ENCODE peak calls at places on chromosomes 2 and 18, in six cellular contexts. K is neuronal stem cell, T is H1, C is H9, L is IMR-90, X is mesenchymal stem cell. U is an unnamed sample. For H3K4me1, the result is how much of the 10 kb centered on the place peaks cover.

GRCh38 chr2:120684691-120685402 is 50.8 kb upstream of the GLI2 start:
- DNase-seq in C (no peak), T (no peak), L (peak), X (no peak), K (no peak), U (no peak)

GRCh38 chr2:29009711-29010677 is 28.9 kb downstream of the TOGARAM2 start:
- DNase-seq in T (no peak), C (no peak), K (no peak), L (no peak), X (no peak), U (no peak)

GRCh38 chr2:180781276-180781675 is 199.1 kb upstream of the UBE2E3 start:
- DNase-seq in X (no peak), C (no peak), L (no peak), K (no peak), T (no peak), U (no peak)

GRCh38 chr2:172734711-172735645 is 667 bp upstream of the RAPGEF4 start:
- DNase-seq in X (no peak), T (no peak), L (no peak), C (no peak), K (no peak), U (peak)

GRCh38 chr2:11140492-11140891 is 14.8 kb upstream of the SLC66A3 start:
- DNase-seq in X (no peak), T (no peak), C (no peak), K (no peak), L (peak), U (no peak)

GRCh38 chr18:41955688-41956087 is 654 bp downstream of the PIK3C3 start:
- DNase-seq in K (no peak), L (no peak), X (no peak), C (no peak), T (no peak), U (peak)

GRCh38 chr18:3411854-3412268 is 38.1 kb upstream of the TGIF1 start:
- DNase-seq in X (no peak), T (no peak), C (peak), K (no peak), L (no peak), U (peak)

GRCh38 chr2:217223222-217223930 is 363.5 kb upstream of the TNP1 start:
- DNase-seq in K (no peak), L (peak), C (no peak), T (no peak), X (peak), U (no peak)

GRCh38 chr18:61360440-61361383 is 27.5 kb downstream of the CDH20 start:
- DNase-seq in K (no peak), C (no peak), X (no peak), L (no peak), T (no peak), U (no peak)

GRCh38 chr2:96763511-96764252 is 3.0 kb downstream of the CNNM4 start:
- DNase-seq in L (no peak), C (peak), X (peak), K (no peak), T (peak), U (peak)

GRCh38 chr2:26757873-26758789 is 6.0 kb upstream of the SLC35F6 start:
- DNase-seq in K (no peak), T (no peak), C (peak), X (peak), L (peak), U (peak)

GRCh38 chr2:204681412-204681811 is 136.1 kb downstream of the PARD3B start:
- DNase-seq in T (no peak), X (peak), C (no peak), K (no peak), L (peak), U (no peak)

GRCh38 chr2:218585541-218585940 is 16.9 kb downstream of the CNOT9 start:
- DNase-seq in C (no peak), T (no peak), K (no peak), X (no peak), L (no peak), U (no peak)

GRCh38 chr18:7645756-7646155 is 78.6 kb downstream of the PTPRM start:
- DNase-seq in L (no peak), K (no peak), C (no peak), T (no peak), X (no peak), U (no peak)

GRCh38 chr2:72035518-72036172 is 112.0 kb downstream of the CYP26B1 start:
- DNase-seq in T (no peak), C (peak), X (no peak), K (no peak), L (peak), U (no peak)

GRCh38 chr2:47019532-47019931 is 103.9 kb upstream of the MCFD2 start:
- DNase-seq in C (no peak), K (no peak), T (no peak), L (no peak), X (no peak), U (no peak)

GRCh38 chr2:127676906-127677305 is 1.6 kb upstream of the LIMS2 start:
- DNase-seq in K (no peak), L (no peak), X (no peak), T (no peak), C (no peak), U (no peak)

GRCh38 chr2:34261701-34262100 is 662.6 kb upstream of the FAM98A start:
- DNase-seq in X (no peak), L (no peak), K (no peak), T (no peak), C (no peak), U (peak)

GRCh38 chr2:216665240-216665639 is 30.1 kb downstream of the IGFBP5 start:
- DNase-seq in T (no peak), X (no peak), L (no peak), C (peak), K (no peak), U (peak)

GRCh38 chr2:26913599-26914285 is 56.7 kb upstream of the MAPRE3 start:
- DNase-seq in K (no peak), L (peak), C (no peak), X (peak), T (no peak), U (peak)

GRCh38 chr18:68241881-68242280 is 473.0 kb downstream of the TMX3 start:
- DNase-seq in X (no peak), L (no peak), C (no peak), T (no peak), K (no peak), U (no peak)

GRCh38 chr2:232592687-232593407 is 40.6 kb upstream of the EFHD1 start:
- DNase-seq in L (peak), T (no peak), X (peak), K (no peak), C (no peak), U (peak)

GRCh38 chr2:238915196-238915595 is 67.3 kb downstream of the TWIST2 start:
- DNase-seq in X (no peak), L (no peak), K (no peak), T (no peak), C (no peak), U (no peak)

GRCh38 chr2:71749671-71750101 is 296.3 kb downstream of the DYSF start:
- DNase-seq in T (no peak), X (peak), L (peak), C (no peak), K (no peak), U (no peak)

GRCh38 chr2:36729067-36729466 is 32.6 kb downstream of the VIT start:
- DNase-seq in L (peak), X (no peak), T (no peak), C (no peak), K (no peak), U (no peak)

GRCh38 chr2:45709137-45709536 is 57.7 kb downstream of the PRKCE start:
- DNase-seq in K (no peak), X (no peak), C (no peak), T (no peak), L (no peak), U (no peak)

GRCh38 chr2:9765611-9766531 is 77.4 kb upstream of the TAF1B start:
- DNase-seq in T (no peak), K (no peak), X (no peak), C (peak), L (no peak), U (peak)

GRCh38 chr2:192887296-192887695 is 692.6 kb upstream of the TMEFF2 start:
- DNase-seq in X (no peak), K (no peak), L (no peak), C (no peak), T (no peak), U (no peak)

GRCh38 chr2:231604101-231604684 is 11.5 kb downstream of the TEX44 start:
- DNase-seq in X (no peak), T (peak), C (no peak), L (no peak), K (no peak), U (no peak)

GRCh38 chr2:98453531-98453930 is 8.9 kb downstream of the INPP4A start:
- DNase-seq in L (no peak), X (no peak), C (no peak), K (no peak), T (peak), U (no peak)

GRCh38 chr2:180872256-180872655 is 108.1 kb upstream of the UBE2E3 start:
- DNase-seq in K (no peak), X (peak), L (peak), C (no peak), T (no peak), U (no peak)

GRCh38 chr2:176178807-176179271 is 9.6 kb upstream of the HOXD1 start:
- DNase-seq in X (no peak), L (no peak), T (no peak), C (no peak), K (no peak), U (no peak)

GRCh38 chr18:72704202-72704601 is 160.1 kb upstream of the CBLN2 start:
- DNase-seq in C (no peak), K (no peak), L (no peak), T (no peak), X (no peak), U (no peak)

GRCh38 chr2:173326806-173327205 is 27.9 kb upstream of the CDCA7 start:
- DNase-seq in K (no peak), X (peak), T (no peak), C (no peak), L (peak), U (no peak)

GRCh38 chr2:149573760-149574159 is 13.8 kb downstream of the MMADHC start:
- DNase-seq in K (no peak), L (peak), X (no peak), C (no peak), T (no peak), U (no peak)

GRCh38 chr18:12295389-12296086 is 12.5 kb upstream of the TUBB6 start:
- DNase-seq in K (no peak), X (peak), L (peak), T (no peak), C (no peak), U (no peak)

GRCh38 chr2:233381013-233381995 is 27.0 kb downstream of the DGKD start:
- DNase-seq in X (peak), C (no peak), T (no peak), K (no peak), L (no peak), U (no peak)

GRCh38 chr2:60995376-60995775 is 22.1 kb upstream of the PEX13 start:
- DNase-seq in T (no peak), C (no peak), L (no peak), X (no peak), K (no peak), U (no peak)
- H2BK15ac ChIP-seq in T (no peak), C (no peak), L (no peak), X (no peak), K (no peak), U (no peak)

DNA sequence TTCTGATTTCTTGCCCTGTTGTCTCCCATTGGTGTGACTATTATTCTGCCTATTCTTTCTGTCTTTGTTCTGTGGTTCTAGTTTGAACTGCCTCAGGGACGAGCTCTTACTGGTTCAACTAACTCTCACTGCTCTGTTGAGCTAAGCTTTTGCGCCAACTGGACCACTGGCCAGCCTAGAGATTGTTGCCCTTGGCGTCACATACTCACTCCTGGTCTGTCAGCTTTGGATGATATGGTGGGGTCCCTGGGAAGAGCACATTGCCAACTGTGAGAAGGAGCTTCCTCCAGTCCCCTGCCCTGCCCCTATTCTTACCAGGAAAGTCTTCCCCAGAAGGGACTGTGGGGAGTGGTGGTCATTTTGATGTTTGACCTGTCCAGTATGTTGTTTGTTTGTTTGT is 6.0 kb downstream of the MTHFD2 start:
- DNase-seq in L (no peak), X (no peak), K (no peak), C (no peak), T (no peak), U (no peak)
- H3K4me1 ChIP-seq in L (under half), X (under half), K (under half), C (under half), T (under half), U (under half)

GRCh38 chr2:101688266-101688665 is 9.2 kb upstream of the MAP4K4 start:
- DNase-seq in L (peak), T (no peak), X (no peak), C (no peak), K (no peak), U (no peak)
- H2BK15ac ChIP-seq in L (no peak), T (no peak), X (no peak), C (no peak), K (no peak), U (no peak)

GRCh38 chr2:65380243-65380642 is 52.2 kb downstream of the SPRED2 start:
- DNase-seq in C (no peak), T (no peak), K (no peak), L (no peak), X (peak), U (no peak)

GRCh38 chr2:65383571-65384488 is 48.6 kb downstream of the SPRED2 start:
- DNase-seq in L (peak), T (no peak), X (peak), C (no peak), K (no peak), U (no peak)

GRCh38 chr2:65382776-65383357 is 49.5 kb downstream of the SPRED2 start:
- DNase-seq in X (peak), K (no peak), T (no peak), L (peak), C (peak), U (no peak)

GRCh38 chr2:65381607-65382032 is 50.8 kb downstream of the SPRED2 start:
- DNase-seq in T (no peak), C (no peak), K (no peak), L (no peak), X (peak), U (no peak)

GRCh38 chr2:65382323-65382722 is 50.1 kb downstream of the SPRED2 start:
- DNase-seq in X (peak), C (no peak), T (no peak), K (no peak), L (no peak), U (no peak)
- H3K4me1 ChIP-seq in X (under half), C (under half), T (under half), K (under half), L (under half), U (under half)

GRCh38 chr2:207157727-207158126 is 8.0 kb downstream of the KLF7 start:
- DNase-seq in X (no peak), L (no peak), C (no peak), K (no peak), T (no peak), U (no peak)

GRCh38 chr2:207155516-207155915 is 10.2 kb downstream of the KLF7 start:
- DNase-seq in C (no peak), T (no peak), X (no peak), L (no peak), K (no peak), U (no peak)

GRCh38 chr2:207157162-207157481 is 8.6 kb downstream of the KLF7 start:
- DNase-seq in C (no peak), X (no peak), K (no peak), L (no peak), T (no peak), U (no peak)

GRCh38 chr2:207156045-207156444 is 9.7 kb downstream of the KLF7 start:
- DNase-seq in T (no peak), X (no peak), L (no peak), K (no peak), C (no peak), U (no peak)

DNA sequence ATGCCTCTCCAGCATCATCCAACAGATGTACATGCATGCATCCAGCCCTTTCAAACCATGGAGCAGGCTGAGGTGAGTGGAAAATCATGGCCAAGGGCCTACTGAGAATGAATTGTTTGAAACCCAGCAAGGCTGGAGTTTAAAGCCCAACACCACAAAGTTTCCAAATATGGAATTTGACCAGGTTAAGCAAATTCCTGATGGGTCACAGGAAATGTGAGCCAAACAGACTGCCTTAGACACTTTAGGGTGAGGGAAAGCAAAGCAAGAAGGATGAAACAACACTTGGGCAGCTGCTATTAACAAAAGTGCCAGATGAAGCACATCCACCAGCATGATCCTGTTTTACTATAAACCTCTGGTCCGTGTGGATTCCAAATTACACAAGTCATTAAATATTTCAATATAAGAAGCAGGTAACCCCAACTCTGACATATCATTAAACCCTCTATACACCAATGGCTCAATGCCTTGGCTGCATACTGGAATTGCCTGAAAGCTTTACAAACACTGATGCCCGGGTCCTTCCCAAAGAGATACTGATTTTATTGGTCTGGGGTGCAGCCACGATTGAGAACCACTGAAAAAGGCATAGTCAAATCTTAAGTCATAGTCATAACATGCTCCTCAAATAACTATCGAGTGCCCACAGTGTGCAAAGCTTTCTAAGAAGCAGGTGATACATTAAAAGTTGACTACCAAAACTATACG is 9.1 kb downstream of the KLF7 start:
- DNase-seq in X (no peak), C (no peak), L (no peak), T (no peak), K (no peak), U (no peak)
- H2BK15ac ChIP-seq in X (no peak), C (no peak), L (no peak), T (no peak), K (no peak), U (no peak)

GRCh38 chr18:74517236-74517630 is 17.1 kb upstream of the CNDP1 start:
- DNase-seq in C (no peak), X (no peak), K (no peak), L (no peak), T (no peak), U (no peak)

GRCh38 chr18:74521068-74521725 is 13.1 kb upstream of the CNDP1 start:
- DNase-seq in L (no peak), X (no peak), C (peak), K (no peak), T (no peak), U (no peak)

GRCh38 chr18:74520096-74520833 is 14.0 kb upstream of the CNDP1 start:
- DNase-seq in K (no peak), X (no peak), C (peak), L (no peak), T (no peak), U (no peak)

GRCh38 chr18:74518456-74519315 is 15.6 kb upstream of the CNDP1 start:
- DNase-seq in X (no peak), C (peak), L (no peak), K (no peak), T (no peak), U (no peak)

GRCh38 chr18:74519320-74520095 is 14.8 kb upstream of the CNDP1 start:
- DNase-seq in K (no peak), X (no peak), C (peak), L (no peak), T (no peak), U (no peak)
- H3K4me1 ChIP-seq in K (under half), X (under half), C (under half), L (under half), T (under half), U (under half)

GRCh38 chr2:108893277-108893676 is 95.7 kb downstream of the EDAR start:
- DNase-seq in T (no peak), L (no peak), K (no peak), C (no peak), X (no peak), U (no peak)
- H2BK15ac ChIP-seq in T (no peak), L (no peak), K (no peak), C (no peak), X (no peak), U (no peak)

GRCh38 chr18:25235648-25236047 is 116.3 kb downstream of the ZNF521 start:
- DNase-seq in C (no peak), L (no peak), K (no peak), X (no peak), T (no peak), U (no peak)

GRCh38 chr18:25233582-25234362 is 118.2 kb downstream of the ZNF521 start:
- DNase-seq in T (no peak), X (peak), L (peak), C (no peak), K (no peak), U (peak)

GRCh38 chr18:25236736-25237135 is 115.2 kb downstream of the ZNF521 start:
- DNase-seq in T (no peak), L (no peak), X (no peak), K (no peak), C (no peak), U (no peak)

GRCh38 chr18:25234363-25234639 is 117.7 kb downstream of the ZNF521 start:
- DNase-seq in L (no peak), T (no peak), K (no peak), C (no peak), X (no peak), U (no peak)

GRCh38 chr18:25234740-25235345 is 117.1 kb downstream of the ZNF521 start:
- DNase-seq in T (no peak), K (no peak), C (no peak), L (no peak), X (no peak), U (no peak)
- H3K4me1 ChIP-seq in T (under half), K (under half), C (under half), L (under half), X (under half), U (under half)

GRCh38 chr18:21762181-21762772 is 21.7 kb downstream of the MIB1 start:
- DNase-seq in C (no peak), X (no peak), K (no peak), T (no peak), L (no peak), U (no peak)

GRCh38 chr18:21760321-21760720 is 19.7 kb downstream of the MIB1 start:
- DNase-seq in C (no peak), L (peak), T (no peak), K (no peak), X (peak), U (no peak)

GRCh38 chr18:21761471-21762115 is 21.0 kb downstream of the MIB1 start:
- DNase-seq in X (no peak), L (no peak), T (no peak), C (no peak), K (no peak), U (no peak)

GRCh38 chr18:21757833-21758232 is 17.2 kb downstream of the MIB1 start:
- DNase-seq in L (no peak), C (no peak), T (no peak), K (no peak), X (no peak), U (no peak)
- H2BK15ac ChIP-seq in L (no peak), C (no peak), T (no peak), K (no peak), X (no peak), U (no peak)